ENCODE peak calls at places on chromosomes 5 and 9, in eight cellular contexts. Y is HCT116, L is HL-60, O is breast epithelium, M is stomach, T is spleen, A is GM12891, K is GM23338. E is an unnamed sample.

GRCh38 chr9:137168575-137168906 is 1.3 kb downstream of the LRRC26 start:
- DNase-seq in Y (no peak), L (peak), O (no peak), M (no peak), T (no peak), A (no peak), K (peak), E (no peak)

GRCh38 chr5:80182802-80183645 is 72.8 kb downstream of the SERINC5 start:
- DNase-seq in Y (no peak), L (peak), O (no peak), M (no peak), T (no peak), A (no peak), K (peak), E (no peak)

GRCh38 chr9:93354451-93354850 is 97.0 kb upstream of the FAM120A start:
- DNase-seq in Y (peak), L (no peak), O (no peak), M (no peak), T (no peak), A (no peak), K (no peak), E (no peak)

GRCh38 chr5:74833537-74834266 is 32.5 kb downstream of the FAM169A start:
- DNase-seq in Y (no peak), L (no peak), O (peak), M (no peak), T (no peak), A (no peak), K (no peak), E (no peak)

GRCh38 chr9:25964239-25964638 is 286.0 kb upstream of the TUSC1 start:
- DNase-seq in Y (peak), L (peak), O (no peak), M (no peak), T (no peak), A (no peak), K (peak), E (no peak)

GRCh38 chr5:148961261-148962199 is 101.3 kb downstream of the SH3TC2 start:
- DNase-seq in Y (no peak), L (no peak), O (no peak), M (no peak), T (no peak), A (no peak), K (no peak), E (no peak)

GRCh38 chr5:139178948-139179347 is 19.2 kb downstream of the SIL1 start:
- DNase-seq in Y (no peak), L (no peak), O (no peak), M (peak), T (no peak), A (no peak), K (peak), E (no peak)

GRCh38 chr9:109401169-109401989 is 80.5 kb upstream of the EPB41L4B start:
- DNase-seq in Y (peak), L (peak), O (no peak), M (peak), T (no peak), A (no peak), K (peak), E (no peak)

GRCh38 chr5:168224110-168224509 is 67.3 kb upstream of the WWC1 start:
- DNase-seq in Y (no peak), L (no peak), O (no peak), M (no peak), T (no peak), A (no peak), K (no peak), E (no peak)

GRCh38 chr9:26266111-26266791 is 588.0 kb upstream of the TUSC1 start:
- DNase-seq in Y (no peak), L (no peak), O (no peak), M (no peak), T (no peak), A (no peak), K (no peak), E (no peak)

GRCh38 chr9:88818495-88819201 is 172.6 kb upstream of the S1PR3 start:
- DNase-seq in Y (no peak), L (no peak), O (peak), M (no peak), T (no peak), A (no peak), K (peak), E (no peak)

GRCh38 chr9:8400378-8400777 is 600.8 kb upstream of the DMAC1 start:
- DNase-seq in Y (no peak), L (no peak), O (no peak), M (no peak), T (no peak), A (no peak), K (no peak), E (no peak)

GRCh38 chr5:149371296-149371962 is 7.7 kb downstream of the IL17B start:
- DNase-seq in Y (peak), L (peak), O (no peak), M (peak), T (peak), A (peak), K (peak), E (no peak)

GRCh38 chr9:78714591-78714990 is 417.7 kb downstream of the PSAT1 start:
- DNase-seq in Y (no peak), L (no peak), O (no peak), M (no peak), T (no peak), A (no peak), K (no peak), E (no peak)

GRCh38 chr9:2570615-2571479 is 50.7 kb upstream of the VLDLR start:
- DNase-seq in Y (peak), L (peak), O (peak), M (peak), T (no peak), A (no peak), K (no peak), E (no peak)

GRCh38 chr9:122213589-122214413 is 15.0 kb downstream of the LHX6 start:
- DNase-seq in Y (peak), L (peak), O (no peak), M (peak), T (no peak), A (peak), K (peak), E (no peak)

GRCh38 chr9:112734892-112735291 is 15.7 kb upstream of the SNX30 start:
- DNase-seq in Y (no peak), L (no peak), O (no peak), M (no peak), T (no peak), A (no peak), K (no peak), E (no peak)

GRCh38 chr5:7094626-7095025 is 301.3 kb upstream of the ADCY2 start:
- DNase-seq in Y (no peak), L (peak), O (no peak), M (no peak), T (no peak), A (no peak), K (peak), E (no peak)

GRCh38 chr9:120532475-120532874 is 47.5 kb downstream of the CDK5RAP2 start:
- DNase-seq in Y (peak), L (no peak), O (peak), M (peak), T (no peak), A (no peak), K (no peak), E (peak)

GRCh38 chr9:36980148-36980974 is 53.7 kb downstream of the PAX5 start:
- DNase-seq in Y (peak), L (peak), O (no peak), M (no peak), T (no peak), A (no peak), K (peak), E (no peak)

GRCh38 chr5:96855041-96855872 is 21.0 kb upstream of the ERAP2 start:
- DNase-seq in Y (no peak), L (no peak), O (no peak), M (no peak), T (no peak), A (no peak), K (no peak), E (no peak)

GRCh38 chr5:174706997-174707548 is 17.3 kb upstream of the MSX2 start:
- DNase-seq in Y (no peak), L (no peak), O (no peak), M (no peak), T (no peak), A (no peak), K (no peak), E (no peak)

GRCh38 chr5:65480306-65480865 is 1.3 kb downstream of the ADAMTS6 start:
- DNase-seq in Y (no peak), L (no peak), O (peak), M (peak), T (no peak), A (no peak), K (peak), E (peak)

GRCh38 chr5:147188200-147189108 is 46.4 kb upstream of the STK32A start:
- DNase-seq in Y (peak), L (peak), O (no peak), M (peak), T (no peak), A (peak), K (peak), E (no peak)

GRCh38 chr9:78439866-78440830 is 143.2 kb downstream of the PSAT1 start:
- DNase-seq in Y (no peak), L (no peak), O (no peak), M (no peak), T (no peak), A (no peak), K (no peak), E (no peak)

GRCh38 chr5:169100735-169101075 is 200.2 kb downstream of the SLIT3 start:
- DNase-seq in Y (no peak), L (no peak), O (peak), M (no peak), T (no peak), A (no peak), K (no peak), E (peak)

GRCh38 chr5:116271432-116271831 is 186.6 kb downstream of the COMMD10 start:
- DNase-seq in Y (no peak), L (no peak), O (no peak), M (no peak), T (no peak), A (no peak), K (no peak), E (no peak)

GRCh38 chr5:37619353-37619752 is 220.5 kb downstream of the GDNF start:
- DNase-seq in Y (no peak), L (no peak), O (no peak), M (no peak), T (no peak), A (no peak), K (no peak), E (no peak)

GRCh38 chr9:36423196-36423595 is 23.1 kb upstream of the RNF38 start:
- DNase-seq in Y (no peak), L (no peak), O (no peak), M (no peak), T (no peak), A (no peak), K (no peak), E (no peak)

GRCh38 chr5:6448622-6449464 is at the start of gene UBE2QL1:
- DNase-seq in Y (no peak), L (peak), O (no peak), M (peak), T (peak), A (peak), K (peak), E (no peak)

GRCh38 chr5:147690595-147690994 is 91.9 kb downstream of the JAKMIP2 start:
- DNase-seq in Y (peak), L (no peak), O (no peak), M (peak), T (no peak), A (no peak), K (peak), E (no peak)

GRCh38 chr5:81556809-81557208 is 162.9 kb upstream of the ACOT12 start:
- DNase-seq in Y (no peak), L (no peak), O (no peak), M (no peak), T (no peak), A (no peak), K (no peak), E (no peak)

GRCh38 chr5:148393390-148393741 is 9.6 kb downstream of the FBXO38 start:
- DNase-seq in Y (no peak), L (no peak), O (no peak), M (no peak), T (no peak), A (no peak), K (peak), E (no peak)

GRCh38 chr5:137880313-137880712 is 8.9 kb upstream of the PKD2L2 start:
- DNase-seq in Y (no peak), L (no peak), O (no peak), M (no peak), T (no peak), A (no peak), K (no peak), E (no peak)

GRCh38 chr5:154860123-154860522 is 1.7 kb downstream of the CNOT8 start:
- DNase-seq in Y (no peak), L (peak), O (no peak), M (no peak), T (no peak), A (no peak), K (peak), E (no peak)
- TF ChIP-seq POLR2AphosphoS5 in Y (no peak), L (no peak), O (no peak), M (peak), T (peak), A (no peak), K (no peak), E (no peak)

DNA sequence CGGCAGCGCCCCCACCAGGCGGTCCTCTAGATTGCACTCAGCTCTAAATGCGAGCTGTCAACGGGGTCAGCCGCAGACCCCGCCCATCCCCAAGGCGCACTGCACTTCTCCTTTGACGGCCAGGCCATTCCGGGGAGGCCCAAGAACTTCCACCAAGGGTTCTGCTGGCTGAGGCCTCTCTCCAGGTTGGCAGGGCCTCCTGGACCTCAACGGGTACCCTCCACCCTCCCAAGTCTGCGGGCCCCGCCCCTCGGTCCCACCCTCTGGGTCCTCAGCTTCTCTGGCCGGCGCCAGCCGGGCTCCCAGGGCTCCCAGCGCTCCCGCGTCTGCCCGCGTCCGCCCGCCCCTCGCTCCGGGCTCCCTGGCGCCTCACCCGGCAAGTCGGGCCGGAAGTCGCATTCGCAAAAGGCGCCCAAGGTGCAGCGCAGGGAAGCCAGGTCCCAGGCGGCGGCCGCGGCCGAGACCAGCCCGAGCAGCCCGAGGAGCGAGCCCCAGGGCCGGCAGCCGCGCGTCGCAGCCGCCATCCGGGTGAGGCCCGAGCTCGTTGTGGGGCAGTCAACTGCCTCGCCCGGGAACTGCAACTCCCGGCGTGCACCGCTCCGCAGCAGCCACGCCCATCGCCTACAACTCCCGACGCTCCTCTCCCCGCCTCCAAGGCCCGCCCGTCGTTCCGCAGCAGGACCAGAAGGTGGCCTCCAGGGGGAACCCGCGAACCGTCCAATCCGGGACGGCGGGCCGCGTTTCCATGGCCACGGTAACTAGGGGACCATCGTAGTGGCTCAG is at the start of gene TOR2A:
- DNase-seq in Y (peak), L (peak), O (peak), M (peak), T (peak), A (peak), K (peak), E (peak)
- TF ChIP-seq POLR2AphosphoS5 in Y (peak), L (peak), O (peak), M (peak), T (peak), A (peak), K (peak), E (peak)

GRCh38 chr9:134024828-134025605 is at the start of gene BRD3OS:
- DNase-seq in Y (peak), L (peak), O (peak), M (peak), T (peak), A (peak), K (peak), E (peak)
- TF ChIP-seq POLR2AphosphoS5 in Y (peak), L (no peak), O (peak), M (peak), T (peak), A (no peak), K (peak), E (no peak)

DNA sequence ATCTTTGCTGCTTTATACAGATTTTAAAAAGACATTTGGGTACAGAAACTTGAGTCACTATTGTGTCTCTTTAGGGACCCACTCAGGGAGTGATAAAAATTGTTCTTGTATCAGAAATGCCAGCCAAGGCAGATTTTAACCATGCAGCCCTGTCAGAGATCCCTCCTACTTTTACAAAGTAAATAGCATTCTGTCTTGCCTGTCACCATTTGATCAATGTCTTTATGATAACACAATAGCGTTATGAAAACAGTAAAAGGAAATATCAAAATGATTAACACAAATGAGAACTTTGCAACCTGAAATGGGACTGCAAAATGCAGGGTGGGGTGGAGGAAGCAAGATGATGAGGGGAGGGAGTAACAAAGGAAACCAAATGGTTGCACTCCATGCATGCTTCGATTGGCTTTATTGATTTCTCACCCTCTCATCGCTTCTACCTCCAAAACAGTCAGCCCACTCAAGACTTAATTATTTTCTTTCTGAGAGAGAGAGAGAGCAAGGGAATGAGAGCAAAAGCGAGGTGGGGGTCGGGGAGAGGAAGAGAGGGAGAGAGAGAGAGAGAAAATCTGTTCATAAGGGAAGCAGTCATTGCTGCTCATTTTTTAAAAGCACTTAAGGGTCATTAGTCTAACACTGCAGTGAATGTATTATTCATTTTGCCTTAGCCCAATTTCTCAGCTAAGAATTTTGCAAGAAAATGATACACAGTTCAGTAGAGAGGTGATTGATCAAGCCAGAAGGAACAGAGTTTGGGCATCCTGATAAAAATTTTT is 576.5 kb downstream of the CSNK1G3 start:
- DNase-seq in Y (no peak), L (no peak), O (no peak), M (no peak), T (no peak), A (no peak), K (no peak), E (no peak)
- TF ChIP-seq POLR2AphosphoS5 in Y (no peak), L (no peak), O (no peak), M (no peak), T (no peak), A (no peak), K (no peak), E (no peak)

DNA sequence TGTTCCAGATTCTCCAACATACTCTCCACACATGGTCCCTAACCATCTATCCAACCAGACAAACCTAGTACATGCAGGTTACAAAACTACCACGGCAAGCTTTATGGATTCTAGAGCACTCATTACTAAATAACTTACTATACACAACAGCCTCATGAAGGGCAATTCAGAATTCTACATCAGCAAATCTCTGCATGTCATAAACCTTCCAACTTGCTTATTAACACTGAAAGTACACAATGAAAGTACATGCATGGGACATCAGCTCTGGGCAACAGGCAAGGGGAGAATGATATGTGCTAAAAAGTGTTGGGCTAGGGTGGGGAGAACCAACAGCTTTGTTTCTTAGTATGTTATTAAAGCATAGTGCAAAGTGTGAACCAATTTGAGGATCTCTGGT is 70.4 kb downstream of the TLE1 start:
- DNase-seq in Y (no peak), L (no peak), O (no peak), M (no peak), T (no peak), A (no peak), K (no peak), E (no peak)
- TF ChIP-seq POLR2AphosphoS5 in Y (no peak), L (no peak), O (no peak), M (no peak), T (no peak), A (no peak), K (no peak), E (no peak)

GRCh38 chr5:159465604-159466003 is 135.3 kb upstream of the IL12B start:
- DNase-seq in Y (no peak), L (no peak), O (no peak), M (no peak), T (no peak), A (no peak), K (no peak), E (no peak)
- TF ChIP-seq POLR2AphosphoS5 in Y (no peak), L (no peak), O (no peak), M (no peak), T (no peak), A (no peak), K (no peak), E (no peak)

GRCh38 chr9:125902865-125903512 is 155.8 kb downstream of the PBX3 start:
- DNase-seq in Y (no peak), L (no peak), O (no peak), M (no peak), T (no peak), A (no peak), K (no peak), E (no peak)

GRCh38 chr9:125906144-125906543 is 159.0 kb downstream of the PBX3 start:
- DNase-seq in Y (no peak), L (no peak), O (no peak), M (no peak), T (no peak), A (no peak), K (no peak), E (no peak)

GRCh38 chr9:125906893-125907292 is 159.7 kb downstream of the PBX3 start:
- DNase-seq in Y (no peak), L (no peak), O (no peak), M (no peak), T (no peak), A (no peak), K (no peak), E (no peak)

GRCh38 chr9:125904155-125904841 is 157.1 kb downstream of the PBX3 start:
- DNase-seq in Y (no peak), L (peak), O (no peak), M (no peak), T (no peak), A (no peak), K (no peak), E (no peak)

GRCh38 chr9:125902224-125902623 is 155.1 kb downstream of the PBX3 start:
- DNase-seq in Y (no peak), L (no peak), O (no peak), M (no peak), T (no peak), A (no peak), K (no peak), E (no peak)
- TF ChIP-seq POLR2AphosphoS5 in Y (no peak), L (no peak), O (no peak), M (no peak), T (no peak), A (no peak), K (no peak), E (no peak)

GRCh38 chr5:135269224-135269623 is 129.8 kb downstream of the MACROH2A1 start:
- DNase-seq in Y (no peak), L (no peak), O (no peak), M (no peak), T (no peak), A (no peak), K (no peak), E (no peak)

GRCh38 chr5:135272311-135272805 is 126.7 kb downstream of the MACROH2A1 start:
- DNase-seq in Y (no peak), L (no peak), O (no peak), M (no peak), T (no peak), A (no peak), K (no peak), E (no peak)

GRCh38 chr5:135269828-135270545 is 129.0 kb downstream of the MACROH2A1 start:
- DNase-seq in Y (no peak), L (no peak), O (no peak), M (no peak), T (no peak), A (no peak), K (no peak), E (no peak)

GRCh38 chr5:135273212-135273611 is 125.8 kb downstream of the MACROH2A1 start:
- DNase-seq in Y (no peak), L (no peak), O (no peak), M (no peak), T (no peak), A (no peak), K (no peak), E (no peak)

GRCh38 chr5:135271533-135272310 is 127.3 kb downstream of the MACROH2A1 start:
- DNase-seq in Y (no peak), L (no peak), O (no peak), M (no peak), T (no peak), A (no peak), K (no peak), E (no peak)
- TF ChIP-seq POLR2AphosphoS5 in Y (no peak), L (no peak), O (no peak), M (peak), T (no peak), A (no peak), K (no peak), E (no peak)

GRCh38 chr9:81832571-81833285 is 95.5 kb upstream of the SPATA31D4 start:
- DNase-seq in Y (no peak), L (no peak), O (no peak), M (no peak), T (no peak), A (no peak), K (no peak), E (no peak)
- TF ChIP-seq POLR2AphosphoS5 in Y (no peak), L (no peak), O (no peak), M (peak), T (no peak), A (no peak), K (no peak), E (no peak)

GRCh38 chr9:126612329-126612812 is 1.4 kb upstream of the LMX1B start:
- DNase-seq in Y (no peak), L (no peak), O (no peak), M (no peak), T (no peak), A (peak), K (no peak), E (no peak)
- TF ChIP-seq POLR2AphosphoS5 in Y (no peak), L (no peak), O (no peak), M (no peak), T (no peak), A (no peak), K (no peak), E (no peak)

E was measured in suprapubic skin.